ENCODE peak calls at places on chromosomes 1 and 21, in eight cellular contexts. B, K, M, S, U, E, O and P are unnamed samples.

GRCh38 chr1:238177960-238178359 is 287.2 kb upstream of the ZP4 start:
- DNase-seq in B (no peak), K (peak; percentile 79), M (no peak), S (no peak), U (no peak), E (no peak), O (no peak), P (no peak)

GRCh38 chr1:2188336-2188735 is 6.2 kb downstream of the FAAP20 start:
- DNase-seq in B (peak; percentile 81), K (no peak), M (no peak), S (no peak), U (no peak), E (no peak), O (no peak), P (no peak)

GRCh38 chr1:201649776-201650607 is 111.1 kb downstream of the NAV1 start:
- DNase-seq in B (peak; percentile 93), K (peak; percentile 56), M (no peak), S (peak; percentile 78), U (no peak), E (peak; percentile 87), O (peak; percentile 97), P (no peak)

GRCh38 chr1:228161866-228162265 is 3.7 kb upstream of the IBA57 start:
- DNase-seq in B (peak; percentile 70), K (no peak), M (no peak), S (no peak), U (no peak), E (no peak), O (no peak), P (no peak)

GRCh38 chr21:38669186-38669585 is 136.5 kb upstream of the ETS2 start:
- DNase-seq in B (no peak), K (no peak), M (no peak), S (no peak), U (no peak), E (peak; percentile 48), O (peak; percentile 39), P (no peak)

GRCh38 chr1:116853680-116854191 is 56.0 kb upstream of the PTGFRN start:
- DNase-seq in B (no peak), K (no peak), M (no peak), S (peak; percentile 79), U (no peak), E (peak; percentile 80), O (peak; percentile 75), P (peak; percentile 71)

GRCh38 chr1:93988634-93989350 is 79.6 kb upstream of the GCLM start:
- DNase-seq in B (no peak), K (no peak), M (no peak), S (no peak), U (no peak), E (peak; percentile 89), O (no peak), P (peak; percentile 100)

GRCh38 chr1:201147396-201148015 is 6.8 kb downstream of the TMEM9 start:
- DNase-seq in B (peak; percentile 19), K (no peak), M (no peak), S (no peak), U (no peak), E (no peak), O (no peak), P (no peak)

GRCh38 chr1:173488001-173488400 is 10.9 kb downstream of the PRDX6 start:
- DNase-seq in B (no peak), K (no peak), M (no peak), S (no peak), U (no peak), E (no peak), O (no peak), P (no peak)

GRCh38 chr1:183185941-183186490 is at the start of gene LAMC2:
- DNase-seq in B (peak; percentile 85), K (no peak), M (no peak), S (no peak), U (no peak), E (no peak), O (peak; percentile 73), P (peak; percentile 89)

GRCh38 chr1:32717503-32717902 is 14.9 kb upstream of the SYNC start:
- DNase-seq in B (no peak), K (no peak), M (no peak), S (no peak), U (no peak), E (no peak), O (no peak), P (no peak)

GRCh38 chr1:9239622-9240401 is 5.2 kb downstream of the H6PD start:
- DNase-seq in B (no peak), K (no peak), M (peak; percentile 51), S (no peak), U (no peak), E (peak; percentile 98), O (peak; percentile 53), P (no peak)

GRCh38 chr1:2554621-2555387 is 1.4 kb upstream of the TNFRSF14 start:
- DNase-seq in B (no peak), K (no peak), M (peak; percentile 51), S (no peak), U (no peak), E (no peak), O (peak; percentile 70), P (no peak)

GRCh38 chr1:81670286-81670685 is 130.4 kb upstream of the ADGRL2 start:
- DNase-seq in B (peak; percentile 71), K (no peak), M (no peak), S (peak; percentile 92), U (no peak), E (peak; percentile 92), O (peak; percentile 73), P (peak; percentile 49)

GRCh38 chr1:197908695-197909336 is 6.4 kb downstream of the C1orf53 start:
- DNase-seq in B (no peak), K (peak; percentile 45), M (no peak), S (no peak), U (no peak), E (no peak), O (no peak), P (no peak)

GRCh38 chr1:225612265-225612664 is 40.7 kb downstream of the ENAH start:
- DNase-seq in B (no peak), K (no peak), M (no peak), S (no peak), U (no peak), E (peak; percentile 96), O (no peak), P (peak; percentile 10)

GRCh38 chr1:228370941-228371740 is 35.5 kb downstream of the TRIM11 start:
- DNase-seq in B (peak; percentile 80), K (no peak), M (no peak), S (no peak), U (no peak), E (no peak), O (no peak), P (peak; percentile 63)

GRCh38 chr1:22916469-22916817 is 56.2 kb downstream of the LACTBL1 start:
- DNase-seq in B (no peak), K (no peak), M (no peak), S (no peak), U (no peak), E (no peak), O (no peak), P (no peak)

DNA sequence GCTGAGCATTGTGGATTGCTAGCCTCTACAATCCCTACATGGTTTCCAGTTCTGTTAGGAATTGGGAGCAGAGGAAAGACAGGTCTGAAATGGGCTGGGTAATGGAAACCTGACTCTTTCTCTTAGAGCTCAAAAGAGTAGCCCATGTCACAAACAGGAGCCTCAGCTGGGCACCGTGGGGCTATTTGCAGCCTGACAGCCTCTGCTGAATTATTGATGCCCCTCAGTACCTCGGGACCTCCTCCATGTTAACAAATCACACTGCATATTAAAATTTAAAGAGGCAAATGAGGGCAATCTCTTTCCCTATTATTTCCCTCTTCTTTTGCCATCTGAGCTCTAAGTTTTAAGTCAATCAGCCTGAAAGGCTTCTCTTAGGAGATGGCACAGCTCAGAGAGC is 157.1 kb downstream of the TSEN15 start:
- DNase-seq in B (no peak), K (no peak), M (no peak), S (no peak), U (no peak), E (no peak), O (no peak), P (no peak)
- H3K4me3 ChIP-seq in B (no peak overlapping the region), K (no peak overlapping the region), M (no peak overlapping the region), S (no peak overlapping the region), U (no peak overlapping the region), E (no peak overlapping the region), O (no peak overlapping the region), P (no peak overlapping the region)

GRCh38 chr1:39082811-39083576 is 56.8 kb downstream of the NDUFS5 start:
- DNase-seq in B (no peak), K (no peak), M (no peak), S (no peak), U (no peak), E (no peak), O (no peak), P (no peak)
- H3K4me3 ChIP-seq in B (no peak overlapping the region), K (no peak overlapping the region), M (no peak overlapping the region), S (no peak overlapping the region), U (no peak overlapping the region), E (no peak overlapping the region), O (no peak overlapping the region), P (no peak overlapping the region)

GRCh38 chr1:184866582-184866981 is 107.7 kb downstream of the NIBAN1 start:
- DNase-seq in B (no peak), K (no peak), M (no peak), S (no peak), U (no peak), E (no peak), O (no peak), P (no peak)

GRCh38 chr1:184866991-184867788 is 107.1 kb downstream of the NIBAN1 start:
- DNase-seq in B (no peak), K (no peak), M (peak; percentile 81), S (peak; percentile 86), U (peak; percentile 87), E (peak; percentile 90), O (no peak), P (peak; percentile 84)

GRCh38 chr1:184865831-184866230 is 108.5 kb downstream of the NIBAN1 start:
- DNase-seq in B (no peak), K (no peak), M (no peak), S (no peak), U (no peak), E (no peak), O (no peak), P (no peak)

GRCh38 chr1:184870319-184870718 is 104.0 kb downstream of the NIBAN1 start:
- DNase-seq in B (no peak), K (no peak), M (peak; percentile 14), S (no peak), U (peak; percentile 37), E (no peak), O (no peak), P (no peak)

DNA sequence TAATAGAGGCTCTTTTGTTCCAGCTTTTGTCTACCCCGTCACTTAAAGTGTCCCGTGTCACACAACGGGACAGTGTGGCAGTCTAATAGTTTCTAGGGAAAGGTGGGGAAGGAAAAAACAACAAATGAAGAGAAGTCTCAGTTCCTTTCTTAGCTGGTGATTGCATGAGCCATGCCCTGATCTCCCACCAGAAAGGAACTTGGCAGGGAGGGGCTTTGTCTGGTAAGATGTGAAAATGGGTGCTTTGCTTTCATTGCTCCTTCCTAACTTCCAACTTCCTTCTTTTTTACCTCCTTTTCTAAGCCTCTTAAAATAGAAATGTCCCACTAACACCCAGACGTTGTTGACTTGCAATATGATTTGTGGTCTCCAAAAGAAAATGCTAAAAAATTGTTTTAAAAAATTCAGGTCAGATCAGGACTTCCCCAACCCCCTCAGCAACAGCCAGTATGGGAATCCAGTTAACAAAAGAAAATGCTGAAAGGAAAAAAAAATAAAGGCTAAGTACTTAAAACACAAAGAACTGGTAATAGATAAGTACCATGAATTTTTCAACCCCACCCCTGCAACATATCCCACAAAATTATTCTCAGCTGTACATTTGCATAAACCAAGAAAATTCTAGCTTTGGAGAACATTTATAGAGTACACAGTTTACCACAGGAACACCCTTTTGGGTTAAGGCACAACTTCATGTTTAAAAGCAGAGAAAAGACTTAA is 106.3 kb downstream of the NIBAN1 start:
- DNase-seq in B (no peak), K (no peak), M (no peak), S (no peak), U (no peak), E (no peak), O (no peak), P (no peak)
- H3K4me3 ChIP-seq in B (no peak overlapping the region), K (no peak overlapping the region), M (no peak overlapping the region), S (no peak overlapping the region), U (no peak overlapping the region), E (no peak overlapping the region), O (no peak overlapping the region), P (no peak overlapping the region)

GRCh38 chr21:42525676-42526378 is 12.2 kb downstream of the SLC37A1 start:
- DNase-seq in B (no peak), K (no peak), M (no peak), S (no peak), U (no peak), E (no peak), O (no peak), P (no peak)
- H3K4me3 ChIP-seq in B (no peak overlapping the region), K (no peak overlapping the region), M (no peak overlapping the region), S (no peak overlapping the region), U (no peak overlapping the region), E (no peak overlapping the region), O (no peak overlapping the region), P (no peak overlapping the region)